ENCODE peak calls at places on chromosome 21, in seven cellular contexts. G, K, S, W, P, C and B are unnamed samples.

GRCh38 chr21:31471865-31472264 is 127.8 kb upstream of the TIAM1 start:
- DNase-seq in K (no peak), S (no peak), P (no peak), G (no peak), W (no peak), C (no peak), B (no peak)

GRCh38 chr21:39374046-39374445 is 25.2 kb upstream of the HMGN1 start:
- DNase-seq in C (no peak), G (no peak), S (no peak), K (no peak), P (no peak), W (no peak), B (no peak)

GRCh38 chr21:30680586-30680985 is 37.9 kb downstream of the KRTAP20-3 start:
- DNase-seq in S (no peak), C (no peak), W (no peak), P (no peak), G (no peak), K (no peak), B (no peak)

GRCh38 chr21:33383056-33383888 is 19.9 kb upstream of the IFNGR2 start:
- DNase-seq in G (peak; percentile 81), C (no peak), W (peak; percentile 65), P (peak; percentile 73), S (no peak), K (peak; percentile 78), B (peak; percentile 53)

GRCh38 chr21:35026617-35027557 is 22.2 kb downstream of the RUNX1 start:
- DNase-seq in W (peak; percentile 64), K (peak; percentile 88), C (no peak), S (no peak), G (peak; percentile 71), P (no peak), B (peak; percentile 72)

GRCh38 chr21:25639167-25639921 is at the start of gene JAM2:
- DNase-seq in C (peak; percentile 74), P (peak; percentile 82), G (peak; percentile 33), W (peak; percentile 59), S (no peak), K (peak; percentile 19), B (no peak)

GRCh38 chr21:31351438-31351837 is 7.4 kb upstream of the TIAM1 start:
- DNase-seq in S (no peak), C (no peak), K (peak; percentile 61), W (no peak), P (peak; percentile 69), G (no peak), B (no peak)

GRCh38 chr21:17829472-17829871 is 10.3 kb upstream of the C21orf91 start:
- DNase-seq in G (no peak), C (no peak), S (no peak), P (peak; percentile 57), K (peak; percentile 1), W (no peak), B (no peak)

GRCh38 chr21:40512590-40512989 is 334.4 kb downstream of the DSCAM start:
- DNase-seq in K (no peak), S (no peak), C (peak; percentile 29), G (no peak), P (no peak), W (no peak), B (no peak)

GRCh38 chr21:26519142-26519541 is 53.9 kb downstream of the CYYR1 start:
- DNase-seq in P (no peak), S (no peak), C (no peak), G (no peak), W (no peak), K (no peak), B (no peak)

GRCh38 chr21:27839512-27840115 is 872.7 kb upstream of the ADAMTS5 start:
- DNase-seq in W (no peak), K (no peak), C (no peak), P (no peak), S (no peak), G (no peak), B (no peak)

GRCh38 chr21:31110430-31110829 is 72.2 kb upstream of the KRTAP19-8 start:
- DNase-seq in G (no peak), C (no peak), W (no peak), P (no peak), S (no peak), K (no peak), B (no peak)

GRCh38 chr21:33026878-33027400 is 1.2 kb downstream of the OLIG2 start:
- DNase-seq in P (no peak), C (no peak), S (no peak), K (no peak), W (no peak), G (no peak), B (no peak)

GRCh38 chr21:32021319-32022027 is 148.7 kb downstream of the HUNK start:
- DNase-seq in W (peak; percentile 81), S (no peak), G (peak; percentile 54), K (peak; percentile 2), C (no peak), P (no peak), B (no peak)

GRCh38 chr21:26800001-26800400 is 45.2 kb downstream of the ADAMTS1 start:
- DNase-seq in P (peak; percentile 56), W (no peak), K (peak; percentile 49), S (no peak), C (no peak), G (no peak), B (no peak)

GRCh38 chr21:21034046-21034445 is 35.8 kb downstream of the NCAM2 start:
- DNase-seq in S (no peak), C (no peak), K (no peak), W (no peak), P (peak; percentile 59), G (no peak), B (no peak)

GRCh38 chr21:20997308-20997632 is 939 bp upstream of the NCAM2 start:
- DNase-seq in C (no peak), K (peak; percentile 13), S (no peak), W (no peak), G (no peak), P (peak; percentile 5), B (no peak)

GRCh38 chr21:39037807-39038405 is 145.3 kb downstream of the PSMG1 start:
- DNase-seq in P (no peak), C (no peak), W (no peak), G (no peak), K (no peak), S (no peak), B (no peak)

GRCh38 chr21:34844924-34845238 is 176.1 kb downstream of the CLIC6 start:
- DNase-seq in W (no peak), C (no peak), G (no peak), K (no peak), P (no peak), S (no peak), B (no peak)

GRCh38 chr21:26433386-26433785 is 139.7 kb downstream of the CYYR1 start:
- DNase-seq in S (no peak), P (no peak), G (no peak), C (no peak), W (no peak), K (no peak), B (no peak)

GRCh38 chr21:24045775-24046215 is 1561.5 kb downstream of the MRPL39 start:
- DNase-seq in G (peak; percentile 10), P (peak; percentile 94), C (peak; percentile 56), K (peak; percentile 89), W (peak; percentile 67), S (peak; percentile 63), B (peak; percentile 34)

GRCh38 chr21:18384771-18385170 is 18.8 kb downstream of the TMPRSS15 start:
- DNase-seq in C (no peak), P (peak; percentile 3), G (no peak), W (no peak), K (no peak), S (no peak), B (peak; percentile 30)

GRCh38 chr21:27219068-27219467 is 252.2 kb upstream of the ADAMTS5 start:
- DNase-seq in S (no peak), C (no peak), G (no peak), K (peak; percentile 76), P (peak; percentile 72), W (no peak), B (no peak)

GRCh38 chr21:8992731-8993174 is 1528.6 kb upstream of the TPTE start:
- DNase-seq in K (no peak), C (no peak), W (no peak), G (no peak), P (no peak), S (peak; percentile 70), B (no peak)
- H3K9me3 ChIP-seq in K (peaks cover 14% of the 10 kb centered on the region), C (peaks cover 30% of the 10 kb centered on the region), W (peaks cover 9% of the 10 kb centered on the region), G (peaks cover 14% of the 10 kb centered on the region), P (no peaks in the 10 kb centered on the region), S (no peaks in the 10 kb centered on the region), B (peaks cover 21% of the 10 kb centered on the region)

GRCh38 chr21:46061950-46062349 is 36.0 kb upstream of the COL6A2 start:
- DNase-seq in C (no peak), W (no peak), S (no peak), G (no peak), K (no peak), P (no peak), B (peak; percentile 3)
- H3K27me3 ChIP-seq in C (no peaks in the 10 kb centered on the region), W (no peaks in the 10 kb centered on the region), S (no peaks in the 10 kb centered on the region), G (peaks cover 11% of the 10 kb centered on the region), K (no peaks in the 10 kb centered on the region), P (no peaks in the 10 kb centered on the region), B (no peaks in the 10 kb centered on the region)

DNA sequence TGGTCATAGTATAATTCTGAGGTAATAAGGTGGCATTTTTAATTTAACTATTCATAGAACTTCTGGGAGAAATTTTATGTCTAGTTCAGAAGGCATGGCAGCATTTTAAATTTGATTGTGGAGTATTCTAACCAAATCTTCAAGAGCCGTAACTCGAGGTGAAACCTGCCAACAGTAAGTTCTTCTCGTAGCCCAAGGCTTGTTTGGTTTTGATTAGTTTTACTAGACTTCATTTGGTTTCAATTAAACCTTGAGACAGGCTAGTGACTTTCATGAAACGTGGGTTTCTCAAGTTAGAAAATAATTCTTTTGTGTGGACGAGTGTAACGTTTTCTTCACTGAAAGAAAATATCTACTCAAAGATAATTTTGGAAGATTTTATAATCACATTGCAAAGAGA is 395.5 kb downstream of the USP25 start:
- DNase-seq in P (peak; percentile 71), W (no peak), G (no peak), K (no peak), C (no peak), S (no peak), B (no peak)
- H3K4me3 ChIP-seq in P (peak overlapping the region; percentile 81), W (no peak overlapping the region), G (no peak overlapping the region), K (no peak overlapping the region), C (no peak overlapping the region), S (no peak overlapping the region), B (no peak overlapping the region)

GRCh38 chr21:29315155-29315749 is 16.5 kb downstream of the BACH1 start:
- DNase-seq in K (no peak), G (no peak), P (no peak), W (no peak), S (no peak), C (no peak), B (no peak)

GRCh38 chr21:29318354-29318753 is 19.6 kb downstream of the BACH1 start:
- DNase-seq in S (no peak), K (peak; percentile 38), G (no peak), P (no peak), W (no peak), C (no peak), B (no peak)

GRCh38 chr21:29316029-29316742 is 17.5 kb downstream of the BACH1 start:
- DNase-seq in K (no peak), S (no peak), C (no peak), W (no peak), G (no peak), P (no peak), B (no peak)

GRCh38 chr21:29313662-29314408 is 15.1 kb downstream of the BACH1 start:
- DNase-seq in C (no peak), G (no peak), P (no peak), S (no peak), K (no peak), W (no peak), B (no peak)

DNA sequence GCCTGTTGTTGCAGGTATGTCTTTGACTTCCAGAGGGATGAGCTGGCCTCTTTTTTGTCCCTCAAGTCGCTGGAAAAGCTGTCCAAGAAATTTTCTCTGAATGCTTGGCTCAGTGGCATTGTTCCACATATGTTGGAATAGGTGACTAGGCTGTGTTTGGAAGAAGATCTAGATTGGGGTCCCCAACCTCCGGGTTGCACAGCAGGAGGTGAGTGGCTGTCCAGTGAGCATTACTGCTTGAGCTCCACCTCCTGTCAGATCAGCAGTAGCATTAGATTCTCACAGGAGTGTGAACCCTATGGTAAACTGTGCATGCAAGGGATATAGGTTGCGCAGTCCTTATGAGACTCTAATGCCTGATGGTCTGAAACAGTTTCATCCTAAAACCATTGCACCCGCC is 18.1 kb downstream of the BACH1 start:
- DNase-seq in G (no peak), S (no peak), P (no peak), C (no peak), K (no peak), W (no peak), B (no peak)
- H3K9me3 ChIP-seq in G (no peaks in the 10 kb centered on the region), S (no peaks in the 10 kb centered on the region), P (no peaks in the 10 kb centered on the region), C (no peaks in the 10 kb centered on the region), K (no peaks in the 10 kb centered on the region), W (no peaks in the 10 kb centered on the region), B (no peaks in the 10 kb centered on the region)